ENCODE peak calls at places on chromosomes 12 and 14, in five cellular contexts. U is sigmoid colon, B is HepG2, P is stomach, Q is transverse colon. S is an unnamed sample.

GRCh38 chr12:124036117-124037109 is 63.4 kb downstream of the ZNF664 start:
- DNase-seq in U (no peak), B (peak), P (peak), Q (peak), S (no peak)

GRCh38 chr12:121719926-121720414 is 7.4 kb downstream of the TMEM120B start:
- DNase-seq in U (no peak), B (no peak), P (no peak), Q (no peak), S (no peak)

GRCh38 chr14:60925286-60925685 is 55.6 kb downstream of the TRMT5 start:
- DNase-seq in U (no peak), B (no peak), P (no peak), Q (no peak), S (no peak)

GRCh38 chr12:58668831-58669230 is 251.5 kb downstream of the LRIG3 start:
- DNase-seq in U (no peak), B (no peak), P (no peak), Q (no peak), S (no peak)

GRCh38 chr12:55937956-55938355 is 7.0 kb downstream of the DGKA start:
- DNase-seq in U (no peak), B (no peak), P (no peak), Q (no peak), S (no peak)

GRCh38 chr14:46322076-46322475 is 329.5 kb downstream of the RPL10L start:
- DNase-seq in U (no peak), B (no peak), P (no peak), Q (no peak), S (no peak)

GRCh38 chr14:81408595-81408994 is 8.5 kb upstream of the STON2 start:
- DNase-seq in U (no peak), B (peak), P (no peak), Q (no peak), S (no peak)

GRCh38 chr12:92278378-92278828 is 132.8 kb upstream of the BTG1 start:
- DNase-seq in U (no peak), B (no peak), P (no peak), Q (no peak), S (no peak)

GRCh38 chr12:56029666-56030293 is 8.9 kb downstream of the IKZF4 start:
- DNase-seq in U (no peak), B (peak), P (peak), Q (peak), S (no peak)

DNA sequence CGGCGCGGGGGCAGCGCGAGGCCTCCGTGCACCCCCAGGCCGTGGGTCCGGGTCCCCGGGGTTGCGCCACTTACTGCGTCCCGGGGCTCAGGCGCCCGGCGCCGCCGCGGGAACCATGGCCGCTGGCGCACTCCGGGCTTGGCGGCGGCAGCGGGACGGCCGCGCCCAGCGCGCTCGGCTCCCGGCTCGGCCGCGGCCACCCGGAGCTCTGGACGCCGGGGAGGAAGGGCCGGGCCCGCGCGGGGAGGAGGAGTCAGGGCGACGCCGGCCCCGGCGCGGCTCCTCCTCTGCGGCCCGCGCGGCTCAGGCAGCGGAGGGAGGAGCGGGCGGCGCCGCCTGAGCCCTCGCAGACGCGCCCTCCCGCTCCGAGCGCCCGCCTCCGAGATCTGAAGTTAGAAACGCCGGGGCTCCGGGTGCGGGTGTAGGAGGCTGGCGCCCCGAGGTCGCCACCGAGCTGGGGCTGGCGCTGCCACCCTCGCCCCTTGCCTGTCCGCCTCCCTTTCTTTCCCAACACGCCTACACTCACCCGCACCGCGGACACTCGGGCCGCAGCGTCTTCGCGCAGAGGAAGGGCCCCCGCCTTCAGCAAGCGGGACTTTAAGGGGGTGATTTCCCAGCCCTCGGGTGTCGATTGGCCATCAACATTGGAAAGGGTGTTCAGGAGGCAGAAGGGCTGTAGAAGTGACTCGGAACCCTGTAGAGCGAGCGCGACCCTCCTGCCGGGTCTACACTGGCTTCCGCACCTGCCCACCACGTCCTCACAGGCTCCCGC is at the start of gene NIN:
- DNase-seq in U (peak), B (peak), P (peak), Q (peak), S (peak)
- H3K27ac ChIP-seq in U (peak), B (no peak), P (peak), Q (peak), S (peak)

GRCh38 chr14:38202444-38203191 is 5.1 kb upstream of the SSTR1 start:
- DNase-seq in U (no peak), B (no peak), P (no peak), Q (no peak), S (no peak)
- TF ChIP-seq POLR2AphosphoS5 in U (no peak), B (no peak), P (no peak), Q (no peak), S (no peak)

GRCh38 chr12:93882763-93883162 is 205.6 kb downstream of the CRADD start:
- DNase-seq in U (no peak), B (no peak), P (no peak), Q (no peak), S (no peak)
- TF ChIP-seq EP300 in U (no peak), B (no peak), P (no peak), Q (no peak), S (no peak)

DNA sequence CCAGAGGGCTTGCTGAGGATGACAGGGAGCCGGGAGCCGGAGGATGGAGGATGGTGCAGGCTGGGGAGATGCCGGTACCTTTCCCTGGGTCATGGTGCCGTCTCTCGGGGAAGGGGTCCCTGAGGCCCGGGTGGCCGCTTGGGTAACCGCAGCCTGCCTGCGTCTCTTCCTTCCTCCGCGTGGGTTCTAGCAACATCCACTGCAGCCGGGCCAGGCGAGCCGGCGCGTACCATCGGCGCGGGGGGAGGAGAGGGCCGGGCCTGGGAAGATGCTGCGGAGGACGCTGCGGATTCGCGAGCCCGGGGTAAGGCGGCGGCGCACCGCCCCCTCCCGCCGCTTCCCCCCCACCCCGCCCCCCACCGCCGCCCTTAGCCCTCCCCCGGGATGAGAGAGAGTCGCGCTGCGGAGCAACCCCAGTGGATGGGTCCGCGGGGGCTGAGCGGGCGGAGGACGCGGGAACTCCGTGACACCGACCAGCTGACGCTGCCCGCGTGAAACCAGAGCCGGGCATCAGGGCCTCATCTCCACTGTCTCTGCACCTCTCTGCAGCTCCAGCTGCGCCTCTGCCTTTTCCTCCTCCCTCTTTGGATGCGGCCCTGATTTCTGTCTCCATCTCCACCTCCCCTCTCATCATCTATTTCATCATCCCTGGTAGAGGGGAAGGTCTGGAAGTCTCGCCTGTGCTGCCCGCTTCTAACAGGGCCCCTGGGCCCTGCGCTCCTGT is at the start of gene FAIM2:
- DNase-seq in U (peak), B (no peak), P (no peak), Q (peak), S (no peak)
- H3K27ac ChIP-seq in U (peak), B (no peak), P (peak), Q (no peak), S (peak)

GRCh38 chr14:90758959-90759358 is 57.3 kb downstream of the TTC7B start:
- DNase-seq in U (peak), B (no peak), P (peak), Q (peak), S (peak)
- TF ChIP-seq POLR2AphosphoS5 in U (peak), B (no peak), P (peak), Q (peak), S (peak)

GRCh38 chr12:67773896-67774295 is 125.4 kb downstream of the DYRK2 start:
- DNase-seq in U (no peak), B (no peak), P (no peak), Q (no peak), S (no peak)

GRCh38 chr12:67780580-67781084 is 132.1 kb downstream of the DYRK2 start:
- DNase-seq in U (no peak), B (no peak), P (no peak), Q (no peak), S (no peak)

GRCh38 chr12:67772276-67773169 is 124.0 kb downstream of the DYRK2 start:
- DNase-seq in U (peak), B (no peak), P (no peak), Q (no peak), S (no peak)

GRCh38 chr12:67774983-67775587 is 126.5 kb downstream of the DYRK2 start:
- DNase-seq in U (no peak), B (no peak), P (no peak), Q (no peak), S (no peak)
- TF ChIP-seq EP300 in U (no peak), B (no peak), P (no peak), Q (no peak), S (no peak)

GRCh38 chr14:22814373-22814772 is 862 bp downstream of the SLC7A7 start:
- DNase-seq in U (no peak), B (no peak), P (no peak), Q (no peak), S (no peak)
- H3K27ac ChIP-seq in U (no peak), B (no peak), P (no peak), Q (no peak), S (no peak)

GRCh38 chr14:65062096-65063075 is 39.9 kb downstream of the MAX start:
- DNase-seq in U (no peak), B (no peak), P (no peak), Q (no peak), S (no peak)

GRCh38 chr14:65071544-65071943 is 30.8 kb downstream of the MAX start:
- DNase-seq in U (no peak), B (no peak), P (no peak), Q (no peak), S (no peak)

GRCh38 chr14:65069874-65070709 is 32.2 kb downstream of the MAX start:
- DNase-seq in U (no peak), B (no peak), P (peak), Q (peak), S (no peak)

GRCh38 chr14:65070710-65071033 is 31.6 kb downstream of the MAX start:
- DNase-seq in U (no peak), B (no peak), P (peak), Q (peak), S (no peak)

DNA sequence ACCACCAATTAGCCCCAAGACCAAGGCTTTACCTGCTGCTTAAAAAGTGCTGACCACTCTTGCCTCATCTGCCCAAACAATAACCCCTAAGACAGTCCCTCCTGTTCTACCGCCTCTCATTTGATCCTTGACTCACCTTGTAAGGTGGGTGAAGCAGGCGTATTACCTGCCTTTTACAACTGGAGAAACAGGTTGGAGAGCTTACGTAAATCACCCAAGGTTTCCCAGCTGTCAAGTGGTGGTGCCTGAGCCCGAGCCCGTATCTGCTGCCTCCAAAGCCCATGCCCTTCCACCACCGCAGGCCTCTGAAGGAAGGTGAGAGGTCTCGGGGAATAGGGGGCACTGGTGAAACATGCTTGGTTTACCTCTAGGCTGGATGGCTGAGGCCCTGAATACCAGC is 36.6 kb downstream of the MAX start:
- DNase-seq in U (no peak), B (no peak), P (no peak), Q (no peak), S (no peak)
- TF ChIP-seq POLR2AphosphoS5 in U (no peak), B (no peak), P (no peak), Q (no peak), S (no peak)

DNA sequence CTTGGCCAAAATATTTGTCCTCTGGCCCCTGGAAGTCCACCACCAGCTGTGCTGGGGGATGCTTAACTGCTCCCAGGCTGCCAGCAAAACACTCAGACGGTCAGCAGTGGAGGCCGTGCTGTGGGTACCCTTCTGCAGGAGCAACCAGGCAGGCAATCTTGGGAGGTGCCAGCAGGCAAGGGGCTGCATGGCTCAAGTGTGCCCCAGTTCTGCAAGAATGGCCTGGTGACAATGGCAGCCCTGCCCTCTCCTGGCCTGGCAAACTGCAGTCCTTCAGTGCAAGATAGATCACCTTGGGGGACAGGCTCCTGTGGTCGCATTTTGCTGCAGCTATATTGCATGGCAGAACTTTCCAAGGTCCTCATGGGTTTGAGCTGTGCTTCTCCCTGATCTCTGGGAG is 728.3 kb downstream of the TMTC2 start:
- DNase-seq in U (no peak), B (no peak), P (no peak), Q (no peak), S (no peak)
- TF ChIP-seq EP300 in U (no peak), B (no peak), P (no peak), Q (no peak), S (no peak)